ENCODE peak calls at places on chromosomes 12 and 14, in six cellular contexts. I is esophagus muscularis mucosa; U is stimulated activated CD4-positive, alpha-beta T cell treated with anti-CD3 and anti-CD28 coated beads, Interleukin-15, amount 100 ng/mL, for 24 hours; W is astrocyte of the spinal cord; Q is activated CD4-positive, alpha-beta T cell treated with anti-CD3 and anti-CD28 coated beads for 36 hours; S is substantia nigra. M is an unnamed sample.

GRCh38 chr12:80708535-80709328 is 1.3 kb downstream of the MYF6 start:
- DNase-seq in S (no peak), W (peak; percentile 12), U (no peak), Q (no peak), I (no peak), M (no peak)

GRCh38 chr12:19941096-19941495 is 427.2 kb upstream of the PDE3A start:
- DNase-seq in S (no peak), Q (no peak), I (no peak), W (no peak), U (no peak), M (no peak)

GRCh38 chr12:55942577-55943136 is 11.7 kb downstream of the DGKA start:
- DNase-seq in S (no peak), U (no peak), W (no peak), I (no peak), Q (no peak), M (no peak)

GRCh38 chr12:31117203-31118011 is 43.7 kb downstream of the DDX11 start:
- DNase-seq in W (peak; percentile 9), I (no peak), U (peak; percentile 73), Q (peak; percentile 78), S (peak; percentile 23), M (peak; percentile 73)

GRCh38 chr14:53786045-53786444 is 170.6 kb downstream of the BMP4 start:
- DNase-seq in U (no peak), S (no peak), I (no peak), W (no peak), Q (no peak), M (no peak)

GRCh38 chr14:94305620-94306019 is 12.6 kb upstream of the SERPINA10 start:
- DNase-seq in S (no peak), W (no peak), Q (no peak), U (no peak), I (peak; percentile 87), M (no peak)

GRCh38 chr12:94596596-94596995 is 53.8 kb downstream of the TMCC3 start:
- DNase-seq in W (no peak), Q (no peak), U (no peak), I (no peak), S (no peak), M (no peak)

GRCh38 chr14:105925615-105926414 is 399.4 kb downstream of the TMEM121 start:
- DNase-seq in U (no peak), I (no peak), Q (no peak), W (no peak), S (no peak), M (peak; percentile 19)